ENCODE peak calls at places on chromosomes 6 and 20, in four cellular contexts. One of them, this sample, is unnamed. For H3K4me1, the result is how much of the 10 kb centered on the place peaks cover.

GRCh38 chr20:5933802-5934436 is 16.4 kb downstream of the TRMT6 start:
- DNase-seq in mammary epithelial cell: no peak
- DNase-seq in colonic mucosa: no peak
- DNase-seq in right cardiac atrium: no peak
- DNase-seq in this sample: peak

GRCh38 chr6:45527210-45527609 is 149.5 kb upstream of the SUPT3H start:
- DNase-seq in colonic mucosa: no peak
- DNase-seq in mammary epithelial cell: no peak
- DNase-seq in right cardiac atrium: no peak
- DNase-seq in this sample: no peak

GRCh38 chr20:50628326-50628725 is 63.0 kb downstream of the RIPOR3 start:
- DNase-seq in colonic mucosa: no peak
- DNase-seq in mammary epithelial cell: no peak
- DNase-seq in right cardiac atrium: no peak
- DNase-seq in this sample: no peak

GRCh38 chr6:28090902-28091586 is 10.7 kb downstream of the ZNF165 start:
- DNase-seq in colonic mucosa: no peak
- DNase-seq in mammary epithelial cell: no peak
- DNase-seq in right cardiac atrium: peak
- DNase-seq in this sample: no peak

GRCh38 chr6:13371421-13372072 is 43.2 kb upstream of the TBC1D7 start:
- DNase-seq in mammary epithelial cell: no peak
- DNase-seq in colonic mucosa: no peak
- DNase-seq in right cardiac atrium: peak
- DNase-seq in this sample: no peak

GRCh38 chr6:151186931-151187330 is 52.8 kb upstream of the AKAP12 start:
- DNase-seq in colonic mucosa: no peak
- DNase-seq in mammary epithelial cell: no peak
- DNase-seq in right cardiac atrium: no peak
- DNase-seq in this sample: no peak

GRCh38 chr6:87213364-87213763 is 58.0 kb downstream of the ZNF292 start:
- DNase-seq in colonic mucosa: peak
- DNase-seq in right cardiac atrium: no peak
- DNase-seq in mammary epithelial cell: peak
- DNase-seq in this sample: peak

GRCh38 chr6:66029391-66029790 is 322.4 kb upstream of the EYS start:
- DNase-seq in right cardiac atrium: no peak
- DNase-seq in mammary epithelial cell: no peak
- DNase-seq in colonic mucosa: no peak
- DNase-seq in this sample: no peak

GRCh38 chr20:33411136-33411690 is 9.9 kb upstream of the CDK5RAP1 start:
- DNase-seq in colonic mucosa: no peak
- DNase-seq in right cardiac atrium: no peak
- DNase-seq in mammary epithelial cell: no peak
- DNase-seq in this sample: no peak

GRCh38 chr6:25366785-25367657 is 87.8 kb downstream of the CARMIL1 start:
- DNase-seq in colonic mucosa: no peak
- DNase-seq in mammary epithelial cell: peak
- DNase-seq in right cardiac atrium: no peak
- DNase-seq in this sample: no peak

GRCh38 chr20:50491926-50492634 is 18.1 kb upstream of the PTPN1 start:
- DNase-seq in colonic mucosa: peak
- DNase-seq in right cardiac atrium: no peak
- DNase-seq in mammary epithelial cell: peak
- DNase-seq in this sample: no peak

GRCh38 chr20:37903317-37904007 is 535 bp downstream of the VSTM2L start:
- DNase-seq in right cardiac atrium: no peak
- DNase-seq in colonic mucosa: no peak
- DNase-seq in mammary epithelial cell: no peak
- DNase-seq in this sample: no peak

GRCh38 chr6:71134929-71135642 is 153.5 kb upstream of the OGFRL1 start:
- DNase-seq in right cardiac atrium: no peak
- DNase-seq in mammary epithelial cell: no peak
- DNase-seq in colonic mucosa: no peak
- DNase-seq in this sample: no peak

GRCh38 chr6:14889172-14889571 is 356.7 kb upstream of the JARID2 start:
- DNase-seq in mammary epithelial cell: no peak
- DNase-seq in right cardiac atrium: no peak
- DNase-seq in colonic mucosa: no peak
- DNase-seq in this sample: no peak

GRCh38 chr20:2206957-2207769 is 88.6 kb upstream of the TGM3 start:
- DNase-seq in mammary epithelial cell: peak
- DNase-seq in colonic mucosa: peak
- DNase-seq in right cardiac atrium: peak
- DNase-seq in this sample: peak

GRCh38 chr6:135346747-135347146 is 150.8 kb downstream of the AHI1 start:
- DNase-seq in colonic mucosa: no peak
- DNase-seq in right cardiac atrium: no peak
- DNase-seq in mammary epithelial cell: no peak
- DNase-seq in this sample: no peak

GRCh38 chr6:7112741-7113313 is 5.1 kb downstream of the RREB1 start:
- DNase-seq in colonic mucosa: peak
- DNase-seq in right cardiac atrium: peak
- DNase-seq in mammary epithelial cell: peak
- DNase-seq in this sample: no peak

GRCh38 chr6:5610640-5611039 is 349.3 kb downstream of the FARS2 start:
- DNase-seq in colonic mucosa: no peak
- DNase-seq in right cardiac atrium: no peak
- DNase-seq in mammary epithelial cell: no peak
- DNase-seq in this sample: no peak

GRCh38 chr20:22745194-22745500 is 160.8 kb upstream of the FOXA2 start:
- DNase-seq in mammary epithelial cell: no peak
- DNase-seq in right cardiac atrium: no peak
- DNase-seq in colonic mucosa: no peak
- DNase-seq in this sample: no peak

GRCh38 chr6:33443025-33443424 is 11.4 kb upstream of the ZBTB9 start:
- DNase-seq in right cardiac atrium: no peak
- DNase-seq in mammary epithelial cell: no peak
- DNase-seq in colonic mucosa: no peak
- DNase-seq in this sample: no peak

GRCh38 chr20:5024103-5024502 is 22.8 kb upstream of the SLC23A2 start:
- DNase-seq in mammary epithelial cell: no peak
- DNase-seq in colonic mucosa: no peak
- DNase-seq in right cardiac atrium: no peak
- DNase-seq in this sample: no peak

GRCh38 chr6:43926644-43927524 is 156.9 kb downstream of the VEGFA start:
- DNase-seq in colonic mucosa: peak
- DNase-seq in mammary epithelial cell: peak
- DNase-seq in right cardiac atrium: peak
- DNase-seq in this sample: peak

GRCh38 chr6:36555750-36556252 is 8.5 kb upstream of the STK38 start:
- DNase-seq in mammary epithelial cell: no peak
- DNase-seq in colonic mucosa: no peak
- DNase-seq in right cardiac atrium: no peak
- DNase-seq in this sample: no peak

GRCh38 chr20:38321959-38322598 is 18.1 kb downstream of the BPI start:
- DNase-seq in right cardiac atrium: peak
- DNase-seq in mammary epithelial cell: peak
- DNase-seq in colonic mucosa: no peak
- DNase-seq in this sample: peak

GRCh38 chr6:22147983-22148797 is 148.6 kb downstream of the PRL start:
- DNase-seq in mammary epithelial cell: peak
- DNase-seq in colonic mucosa: peak
- DNase-seq in right cardiac atrium: peak
- DNase-seq in this sample: peak
- H3K4me1 ChIP-seq in mammary epithelial cell: under half
- H3K4me1 ChIP-seq in colonic mucosa: under half
- H3K4me1 ChIP-seq in right cardiac atrium: under half
- H3K4me1 ChIP-seq in this sample: under half

GRCh38 chr20:36474563-36474962 is 66.8 kb upstream of the MYL9 start:
- DNase-seq in right cardiac atrium: peak
- DNase-seq in mammary epithelial cell: no peak
- DNase-seq in colonic mucosa: no peak
- DNase-seq in this sample: no peak
- H3K4me1 ChIP-seq in right cardiac atrium: under half
- H3K4me1 ChIP-seq in mammary epithelial cell: under half
- H3K4me1 ChIP-seq in colonic mucosa: under half
- H3K4me1 ChIP-seq in this sample: under half

GRCh38 chr6:158707826-158708225 is 58.0 kb downstream of the SYTL3 start:
- DNase-seq in mammary epithelial cell: peak
- DNase-seq in colonic mucosa: peak
- DNase-seq in right cardiac atrium: peak
- DNase-seq in this sample: no peak
- H3K4me1 ChIP-seq in mammary epithelial cell: under half
- H3K4me1 ChIP-seq in colonic mucosa: under half
- H3K4me1 ChIP-seq in right cardiac atrium: under half
- H3K4me1 ChIP-seq in this sample: under half

GRCh38 chr6:156963712-156964700 is 186.8 kb downstream of the ARID1B start:
- DNase-seq in colonic mucosa: no peak
- DNase-seq in mammary epithelial cell: peak
- DNase-seq in right cardiac atrium: peak
- DNase-seq in this sample: no peak
- H3K4me1 ChIP-seq in colonic mucosa: under half
- H3K4me1 ChIP-seq in mammary epithelial cell: under half
- H3K4me1 ChIP-seq in right cardiac atrium: under half
- H3K4me1 ChIP-seq in this sample: under half

DNA sequence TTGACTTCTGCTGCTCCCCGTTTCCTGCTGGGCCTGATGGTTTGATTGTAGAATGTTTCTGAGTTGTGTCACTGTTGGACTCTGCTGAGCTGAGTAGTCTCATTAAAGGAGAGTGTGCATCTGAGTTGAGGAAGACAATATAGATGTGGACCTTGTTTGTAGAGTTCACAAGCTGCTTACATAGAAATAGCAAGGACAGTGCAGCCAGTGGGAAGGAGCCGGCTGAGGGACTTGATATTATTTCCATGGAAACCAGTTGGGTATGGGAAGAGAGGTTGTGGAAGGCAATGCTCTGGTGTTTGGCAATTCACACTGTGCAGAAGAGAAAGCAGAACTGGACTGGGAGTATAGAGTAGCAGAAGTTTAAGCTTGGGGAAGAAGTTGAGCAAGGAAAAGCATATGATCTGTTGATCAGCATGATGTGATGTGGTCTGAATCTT is 14.8 kb downstream of the IGF2R start:
- DNase-seq in right cardiac atrium: no peak
- DNase-seq in mammary epithelial cell: no peak
- DNase-seq in colonic mucosa: no peak
- DNase-seq in this sample: no peak
- H3K4me1 ChIP-seq in right cardiac atrium: under half
- H3K4me1 ChIP-seq in mammary epithelial cell: under half
- H3K4me1 ChIP-seq in colonic mucosa: under half
- H3K4me1 ChIP-seq in this sample: under half

GRCh38 chr20:62239278-62239879 is 1.1 kb downstream of the OSBPL2 start:
- DNase-seq in colonic mucosa: peak
- DNase-seq in right cardiac atrium: peak
- DNase-seq in mammary epithelial cell: no peak
- DNase-seq in this sample: no peak

GRCh38 chr20:62240015-62240685 is 1.8 kb downstream of the OSBPL2 start:
- DNase-seq in right cardiac atrium: peak
- DNase-seq in mammary epithelial cell: no peak
- DNase-seq in colonic mucosa: no peak
- DNase-seq in this sample: no peak

GRCh38 chr20:62242196-62242595 is 3.9 kb downstream of the OSBPL2 start:
- DNase-seq in colonic mucosa: no peak
- DNase-seq in mammary epithelial cell: no peak
- DNase-seq in right cardiac atrium: peak
- DNase-seq in this sample: no peak

GRCh38 chr20:62243106-62243505 is 4.8 kb downstream of the OSBPL2 start:
- DNase-seq in mammary epithelial cell: no peak
- DNase-seq in right cardiac atrium: no peak
- DNase-seq in colonic mucosa: no peak
- DNase-seq in this sample: no peak

DNA sequence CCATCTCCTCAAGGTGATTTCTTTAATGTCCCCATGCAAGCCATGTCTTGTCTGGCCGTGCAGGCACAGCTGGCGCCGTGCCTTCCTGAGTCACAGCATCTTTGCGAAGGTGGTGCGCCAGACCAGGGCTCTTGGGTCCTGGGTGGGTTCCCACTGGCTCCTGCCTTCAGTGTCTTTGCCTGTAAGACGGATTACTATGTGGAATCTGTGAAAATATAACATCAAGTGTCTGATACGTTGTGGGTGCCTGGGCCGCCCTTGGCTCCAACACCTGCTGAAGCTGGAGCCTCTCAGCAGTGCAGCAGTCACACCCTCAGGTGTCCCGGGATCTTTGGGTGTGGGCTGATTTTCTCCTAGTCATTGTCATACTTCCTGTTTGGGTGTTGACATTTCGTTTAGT is 3.2 kb downstream of the OSBPL2 start:
- DNase-seq in mammary epithelial cell: peak
- DNase-seq in colonic mucosa: peak
- DNase-seq in right cardiac atrium: peak
- DNase-seq in this sample: no peak
- H3K4me1 ChIP-seq in mammary epithelial cell: under half
- H3K4me1 ChIP-seq in colonic mucosa: under half
- H3K4me1 ChIP-seq in right cardiac atrium: under half
- H3K4me1 ChIP-seq in this sample: under half